ENCODE peak calls at places on chromosomes 3 and 15, in five cellular contexts. One of them, this sample, is unnamed.

GRCh38 chr3:189941125-189941524 is 179.6 kb downstream of the P3H2 start:
- DNase-seq in breast epithelium: no peak
- DNase-seq in heart left ventricle: no peak
- DNase-seq in uterus: no peak
- DNase-seq in spleen: no peak
- DNase-seq in this sample: no peak

GRCh38 chr3:5001805-5002173 is 22.6 kb downstream of the BHLHE40 start:
- DNase-seq in spleen: no peak
- DNase-seq in uterus: no peak
- DNase-seq in heart left ventricle: no peak
- DNase-seq in breast epithelium: no peak
- DNase-seq in this sample: no peak

GRCh38 chr3:5188419-5189405 is 1.2 kb downstream of the EDEM1 start:
- DNase-seq in breast epithelium: no peak
- DNase-seq in uterus: no peak
- DNase-seq in spleen: peak
- DNase-seq in heart left ventricle: no peak
- DNase-seq in this sample: peak

GRCh38 chr15:89358755-89359439 is 24.3 kb upstream of the POLG start:
- DNase-seq in spleen: peak
- DNase-seq in breast epithelium: peak
- DNase-seq in uterus: peak
- DNase-seq in heart left ventricle: peak
- DNase-seq in this sample: peak

GRCh38 chr15:26838742-26839460 is 28.0 kb upstream of the GABRA5 start:
- DNase-seq in spleen: no peak
- DNase-seq in uterus: no peak
- DNase-seq in heart left ventricle: no peak
- DNase-seq in breast epithelium: no peak
- DNase-seq in this sample: peak

GRCh38 chr15:28191832-28192231 is 92.7 kb upstream of the OCA2 start:
- DNase-seq in uterus: no peak
- DNase-seq in heart left ventricle: peak
- DNase-seq in spleen: no peak
- DNase-seq in breast epithelium: no peak
- DNase-seq in this sample: no peak

GRCh38 chr3:151316267-151316991 is at the start of gene GPR87:
- DNase-seq in uterus: no peak
- DNase-seq in spleen: no peak
- DNase-seq in heart left ventricle: no peak
- DNase-seq in breast epithelium: no peak
- DNase-seq in this sample: no peak

GRCh38 chr3:47799733-47800132 is 3.2 kb upstream of the DHX30 start:
- DNase-seq in spleen: peak
- DNase-seq in heart left ventricle: no peak
- DNase-seq in uterus: no peak
- DNase-seq in breast epithelium: no peak
- DNase-seq in this sample: peak

GRCh38 chr3:126982125-126982521 is 792 bp upstream of the PLXNA1 start:
- DNase-seq in spleen: no peak
- DNase-seq in heart left ventricle: no peak
- DNase-seq in uterus: no peak
- DNase-seq in breast epithelium: no peak
- DNase-seq in this sample: no peak

GRCh38 chr15:21260966-21261395 is 179.3 kb downstream of the POTEB3 start:
- DNase-seq in spleen: peak
- DNase-seq in heart left ventricle: peak
- DNase-seq in uterus: no peak
- DNase-seq in breast epithelium: no peak
- DNase-seq in this sample: no peak

GRCh38 chr3:166304509-166305063 is 467.4 kb upstream of the BCHE start:
- DNase-seq in spleen: no peak
- DNase-seq in heart left ventricle: no peak
- DNase-seq in uterus: no peak
- DNase-seq in breast epithelium: no peak
- DNase-seq in this sample: no peak

GRCh38 chr3:178741020-178741419 is 204.8 kb downstream of the KCNMB2 start:
- DNase-seq in spleen: no peak
- DNase-seq in uterus: no peak
- DNase-seq in breast epithelium: no peak
- DNase-seq in heart left ventricle: no peak
- DNase-seq in this sample: no peak

GRCh38 chr15:40856736-40857135 is 12.9 kb downstream of the SPINT1 start:
- DNase-seq in spleen: peak
- DNase-seq in breast epithelium: no peak
- DNase-seq in uterus: no peak
- DNase-seq in heart left ventricle: no peak
- DNase-seq in this sample: no peak

GRCh38 chr3:184874709-184875644 is 63.0 kb downstream of the VPS8 start:
- DNase-seq in heart left ventricle: no peak
- DNase-seq in spleen: no peak
- DNase-seq in breast epithelium: no peak
- DNase-seq in uterus: no peak
- DNase-seq in this sample: peak

GRCh38 chr15:40029979-40030893 is 8.7 kb downstream of the SRP14 start:
- DNase-seq in breast epithelium: no peak
- DNase-seq in uterus: no peak
- DNase-seq in spleen: no peak
- DNase-seq in heart left ventricle: no peak
- DNase-seq in this sample: peak

GRCh38 chr15:79002631-79003030 is 57.8 kb upstream of the CTSH start:
- DNase-seq in breast epithelium: no peak
- DNase-seq in spleen: no peak
- DNase-seq in heart left ventricle: no peak
- DNase-seq in uterus: no peak
- DNase-seq in this sample: no peak

GRCh38 chr3:139421459-139421858 is 32.0 kb upstream of the COPB2 start:
- DNase-seq in uterus: no peak
- DNase-seq in breast epithelium: no peak
- DNase-seq in spleen: no peak
- DNase-seq in heart left ventricle: no peak
- DNase-seq in this sample: peak

GRCh38 chr3:156674911-156675743 is 737 bp downstream of the TIPARP start:
- DNase-seq in breast epithelium: peak
- DNase-seq in heart left ventricle: peak
- DNase-seq in spleen: peak
- DNase-seq in uterus: peak
- DNase-seq in this sample: peak

GRCh38 chr15:67955256-67955655 is 98.9 kb upstream of the PIAS1 start:
- DNase-seq in breast epithelium: no peak
- DNase-seq in uterus: no peak
- DNase-seq in spleen: no peak
- DNase-seq in heart left ventricle: no peak
- DNase-seq in this sample: no peak

GRCh38 chr3:31960793-31961431 is 20.1 kb downstream of the OSBPL10 start:
- DNase-seq in spleen: no peak
- DNase-seq in uterus: no peak
- DNase-seq in heart left ventricle: no peak
- DNase-seq in breast epithelium: no peak
- DNase-seq in this sample: no peak

GRCh38 chr15:38074029-38074428 is 139.6 kb downstream of the TMCO5A start:
- DNase-seq in breast epithelium: no peak
- DNase-seq in heart left ventricle: no peak
- DNase-seq in uterus: no peak
- DNase-seq in spleen: no peak
- DNase-seq in this sample: no peak

GRCh38 chr3:194711913-194712312 is 26.2 kb downstream of the FAM43A start:
- DNase-seq in breast epithelium: peak
- DNase-seq in heart left ventricle: peak
- DNase-seq in uterus: peak
- DNase-seq in spleen: no peak
- DNase-seq in this sample: no peak

GRCh38 chr15:96207377-96208006 is 123.0 kb upstream of the NR2F2 start:
- DNase-seq in breast epithelium: no peak
- DNase-seq in spleen: no peak
- DNase-seq in uterus: no peak
- DNase-seq in heart left ventricle: no peak
- DNase-seq in this sample: no peak

GRCh38 chr3:42102569-42102968 is 11.4 kb downstream of the TRAK1 start:
- DNase-seq in breast epithelium: no peak
- DNase-seq in heart left ventricle: no peak
- DNase-seq in spleen: peak
- DNase-seq in uterus: no peak
- DNase-seq in this sample: no peak

GRCh38 chr15:53414167-53414566 is 345.3 kb downstream of the WDR72 start:
- DNase-seq in heart left ventricle: no peak
- DNase-seq in uterus: no peak
- DNase-seq in spleen: no peak
- DNase-seq in breast epithelium: no peak
- DNase-seq in this sample: no peak

GRCh38 chr3:136885357-136886213 is 23.6 kb downstream of the NCK1 start:
- DNase-seq in spleen: no peak
- DNase-seq in breast epithelium: no peak
- DNase-seq in heart left ventricle: no peak
- DNase-seq in uterus: no peak
- DNase-seq in this sample: no peak

GRCh38 chr15:26866298-26867198 is at the start of gene GABRA5:
- DNase-seq in breast epithelium: no peak
- DNase-seq in spleen: no peak
- DNase-seq in heart left ventricle: no peak
- DNase-seq in uterus: no peak
- DNase-seq in this sample: no peak

GRCh38 chr3:30098656-30099454 is 507.5 kb upstream of the TGFBR2 start:
- DNase-seq in breast epithelium: no peak
- DNase-seq in spleen: no peak
- DNase-seq in uterus: no peak
- DNase-seq in heart left ventricle: no peak
- DNase-seq in this sample: no peak

GRCh38 chr3:87410110-87410509 is 133.7 kb upstream of the POU1F1 start:
- DNase-seq in uterus: no peak
- DNase-seq in spleen: no peak
- DNase-seq in breast epithelium: no peak
- DNase-seq in heart left ventricle: no peak
- DNase-seq in this sample: no peak

GRCh38 chr3:16305121-16305541 is 40.1 kb downstream of the OXNAD1 start:
- DNase-seq in uterus: no peak
- DNase-seq in breast epithelium: no peak
- DNase-seq in heart left ventricle: no peak
- DNase-seq in spleen: no peak
- DNase-seq in this sample: peak

GRCh38 chr3:183576487-183577107 is 21.1 kb upstream of the KLHL6 start:
- DNase-seq in breast epithelium: no peak
- DNase-seq in heart left ventricle: no peak
- DNase-seq in spleen: no peak
- DNase-seq in uterus: no peak
- DNase-seq in this sample: no peak

GRCh38 chr3:150870406-150870805 is 34.8 kb downstream of the MINDY4B start:
- DNase-seq in heart left ventricle: no peak
- DNase-seq in breast epithelium: no peak
- DNase-seq in uterus: no peak
- DNase-seq in spleen: no peak
- DNase-seq in this sample: no peak

GRCh38 chr3:11198495-11198894 is 44.2 kb downstream of the HRH1 start:
- DNase-seq in breast epithelium: no peak
- DNase-seq in spleen: no peak
- DNase-seq in heart left ventricle: no peak
- DNase-seq in uterus: no peak
- DNase-seq in this sample: no peak

GRCh38 chr3:11198070-11198469 is 43.8 kb downstream of the HRH1 start:
- DNase-seq in uterus: no peak
- DNase-seq in breast epithelium: no peak
- DNase-seq in spleen: no peak
- DNase-seq in heart left ventricle: no peak
- DNase-seq in this sample: no peak

GRCh38 chr3:11195201-11195600 is 40.9 kb downstream of the HRH1 start:
- DNase-seq in uterus: no peak
- DNase-seq in breast epithelium: no peak
- DNase-seq in spleen: no peak
- DNase-seq in heart left ventricle: no peak
- DNase-seq in this sample: no peak

GRCh38 chr3:11197471-11197870 is 43.2 kb downstream of the HRH1 start:
- DNase-seq in spleen: no peak
- DNase-seq in heart left ventricle: no peak
- DNase-seq in breast epithelium: no peak
- DNase-seq in uterus: no peak
- DNase-seq in this sample: no peak

DNA sequence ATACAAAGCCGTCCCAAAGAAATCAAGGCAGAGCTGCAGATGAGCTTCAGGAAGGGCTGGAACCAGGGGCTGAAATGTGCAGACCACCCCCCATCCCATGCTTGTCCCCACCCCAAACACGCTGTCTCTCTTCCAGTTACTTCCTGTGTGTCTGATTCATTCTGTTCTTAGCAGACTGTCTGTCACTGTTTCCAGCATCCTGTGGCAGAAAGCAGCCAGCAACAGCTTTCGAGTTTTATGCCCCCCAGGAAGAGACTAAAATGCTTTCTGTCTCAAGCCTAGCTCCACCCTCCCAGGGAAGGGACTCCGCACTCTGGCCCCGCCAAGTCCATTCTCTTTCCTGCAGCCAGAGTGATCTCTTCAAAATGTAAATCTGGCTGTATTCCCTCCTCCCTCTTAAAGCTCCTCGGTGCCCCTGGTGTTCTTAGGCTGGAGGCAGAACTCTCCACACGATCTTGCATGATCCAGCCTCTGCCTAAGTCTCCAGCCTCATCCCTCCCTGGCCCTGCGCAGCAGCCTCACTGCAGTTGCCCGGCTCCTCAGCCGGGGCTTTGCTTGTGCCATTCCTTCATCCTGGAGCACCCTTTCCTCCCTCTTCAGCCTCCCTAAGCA is 41.5 kb downstream of the HRH1 start:
- DNase-seq in spleen: no peak
- DNase-seq in breast epithelium: no peak
- DNase-seq in heart left ventricle: no peak
- DNase-seq in uterus: no peak
- DNase-seq in this sample: no peak
- TF ChIP-seq POLR2A in spleen: no peak
- TF ChIP-seq POLR2A in breast epithelium: no peak
- TF ChIP-seq POLR2A in heart left ventricle: no peak
- TF ChIP-seq POLR2A in uterus: no peak
- TF ChIP-seq POLR2A in this sample: no peak

DNA sequence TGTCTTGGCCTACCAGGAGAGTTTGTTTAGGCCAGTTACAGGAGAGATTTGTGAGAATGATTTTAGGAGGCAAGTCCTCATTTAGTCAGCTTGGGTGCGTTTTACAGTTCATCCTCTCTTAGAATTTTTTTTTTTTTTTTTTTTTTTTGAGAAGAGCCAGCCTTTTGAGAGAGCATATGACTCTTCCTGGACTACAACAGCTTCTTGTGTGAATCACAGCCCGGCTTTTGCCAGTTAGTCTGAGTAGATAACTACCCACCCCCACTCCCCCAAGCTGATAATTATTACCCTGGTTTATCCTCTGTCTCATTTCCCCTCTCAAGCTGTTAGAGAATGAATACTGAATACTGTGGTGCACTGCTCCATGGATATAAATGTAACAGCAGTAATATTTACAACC is 7.8 kb downstream of the CHD2 start:
- DNase-seq in heart left ventricle: no peak
- DNase-seq in uterus: peak
- DNase-seq in spleen: no peak
- DNase-seq in breast epithelium: no peak
- DNase-seq in this sample: peak
- TF ChIP-seq POLR2A in heart left ventricle: no peak
- TF ChIP-seq POLR2A in uterus: peak
- TF ChIP-seq POLR2A in spleen: no peak
- TF ChIP-seq POLR2A in breast epithelium: no peak
- TF ChIP-seq POLR2A in this sample: no peak

GRCh38 chr3:158109804-158110657 is at the start of gene RSRC1:
- DNase-seq in heart left ventricle: peak
- DNase-seq in uterus: peak
- DNase-seq in spleen: peak
- DNase-seq in breast epithelium: peak
- DNase-seq in this sample: peak
- TF ChIP-seq POLR2A in heart left ventricle: no peak
- TF ChIP-seq POLR2A in uterus: no peak
- TF ChIP-seq POLR2A in spleen: no peak
- TF ChIP-seq POLR2A in breast epithelium: no peak
- TF ChIP-seq POLR2A in this sample: peak

GRCh38 chr15:65133550-65134200 is at the start of gene PDCD7:
- DNase-seq in breast epithelium: peak
- DNase-seq in uterus: peak
- DNase-seq in heart left ventricle: peak
- DNase-seq in spleen: peak
- DNase-seq in this sample: peak
- TF ChIP-seq POLR2A in breast epithelium: no peak
- TF ChIP-seq POLR2A in uterus: peak
- TF ChIP-seq POLR2A in heart left ventricle: no peak
- TF ChIP-seq POLR2A in spleen: peak
- TF ChIP-seq POLR2A in this sample: peak

This sample was measured in erythroblast.